ENCODE peak calls at places on chromosomes 11 and 22, in six cellular contexts. Z, E, P, N, D and F are unnamed samples.

GRCh38 chr22:32024791-32025190 is 18.3 kb upstream of the SLC5A1 start:
- DNase-seq in Z (no peak), E (no peak), P (no peak), N (no peak), D (no peak), F (no peak)

GRCh38 chr11:7098235-7098832 is 9.5 kb downstream of the RBMXL2 start:
- DNase-seq in Z (no peak), E (peak; percentile 71), P (no peak), N (peak; percentile 90), D (no peak), F (no peak)

GRCh38 chr11:8092587-8093424 is 11.8 kb downstream of the TUB start:
- DNase-seq in Z (peak; percentile 61), E (peak; percentile 68), P (peak; percentile 43), N (peak; percentile 87), D (peak; percentile 50), F (peak; percentile 48)

GRCh38 chr22:39405346-39406085 is 5.9 kb downstream of the TAB1 start:
- DNase-seq in Z (peak; percentile 37), E (no peak), P (no peak), N (no peak), D (no peak), F (no peak)

GRCh38 chr11:127098684-127099083 is 98.1 kb upstream of the KIRREL3 start:
- DNase-seq in Z (no peak), E (no peak), P (no peak), N (no peak), D (no peak), F (no peak)

GRCh38 chr22:19820880-19821522 is 33.7 kb downstream of the GNB1L start:
- DNase-seq in Z (no peak), E (no peak), P (no peak), N (no peak), D (no peak), F (no peak)

GRCh38 chr22:33785283-33785991 is 134.8 kb downstream of the LARGE1 start:
- DNase-seq in Z (no peak), E (peak; percentile 35), P (no peak), N (no peak), D (no peak), F (no peak)

GRCh38 chr11:8532475-8532874 is 61.6 kb downstream of the STK33 start:
- DNase-seq in Z (no peak), E (no peak), P (no peak), N (no peak), D (no peak), F (no peak)

GRCh38 chr11:86292912-86293606 is 9.0 kb upstream of the HIKESHI start:
- DNase-seq in Z (no peak), E (no peak), P (no peak), N (no peak), D (no peak), F (no peak)

GRCh38 chr11:119525855-119526196 is 102.9 kb upstream of the THY1 start:
- DNase-seq in Z (no peak), E (no peak), P (no peak), N (no peak), D (no peak), F (no peak)

GRCh38 chr22:19866665-19867009 is 12.0 kb upstream of the GNB1L start:
- DNase-seq in Z (no peak), E (no peak), P (no peak), N (no peak), D (no peak), F (no peak)

GRCh38 chr11:43735931-43736330 is 55.4 kb downstream of the HSD17B12 start:
- DNase-seq in Z (no peak), E (no peak), P (no peak), N (peak; percentile 60), D (no peak), F (no peak)

GRCh38 chr11:26950260-26950719 is 43.6 kb upstream of the FIBIN start:
- DNase-seq in Z (no peak), E (no peak), P (no peak), N (no peak), D (no peak), F (no peak)

GRCh38 chr11:59173964-59174663 is 2.2 kb downstream of the DTX4 start:
- DNase-seq in Z (peak; percentile 28), E (no peak), P (peak; percentile 72), N (no peak), D (no peak), F (no peak)

GRCh38 chr11:9821008-9821752 is 157.3 kb downstream of the SWAP70 start:
- DNase-seq in Z (no peak), E (no peak), P (no peak), N (no peak), D (no peak), F (no peak)

GRCh38 chr11:3747704-3748103 is 49.6 kb downstream of the NUP98 start:
- DNase-seq in Z (no peak), E (no peak), P (no peak), N (no peak), D (no peak), F (no peak)

DNA sequence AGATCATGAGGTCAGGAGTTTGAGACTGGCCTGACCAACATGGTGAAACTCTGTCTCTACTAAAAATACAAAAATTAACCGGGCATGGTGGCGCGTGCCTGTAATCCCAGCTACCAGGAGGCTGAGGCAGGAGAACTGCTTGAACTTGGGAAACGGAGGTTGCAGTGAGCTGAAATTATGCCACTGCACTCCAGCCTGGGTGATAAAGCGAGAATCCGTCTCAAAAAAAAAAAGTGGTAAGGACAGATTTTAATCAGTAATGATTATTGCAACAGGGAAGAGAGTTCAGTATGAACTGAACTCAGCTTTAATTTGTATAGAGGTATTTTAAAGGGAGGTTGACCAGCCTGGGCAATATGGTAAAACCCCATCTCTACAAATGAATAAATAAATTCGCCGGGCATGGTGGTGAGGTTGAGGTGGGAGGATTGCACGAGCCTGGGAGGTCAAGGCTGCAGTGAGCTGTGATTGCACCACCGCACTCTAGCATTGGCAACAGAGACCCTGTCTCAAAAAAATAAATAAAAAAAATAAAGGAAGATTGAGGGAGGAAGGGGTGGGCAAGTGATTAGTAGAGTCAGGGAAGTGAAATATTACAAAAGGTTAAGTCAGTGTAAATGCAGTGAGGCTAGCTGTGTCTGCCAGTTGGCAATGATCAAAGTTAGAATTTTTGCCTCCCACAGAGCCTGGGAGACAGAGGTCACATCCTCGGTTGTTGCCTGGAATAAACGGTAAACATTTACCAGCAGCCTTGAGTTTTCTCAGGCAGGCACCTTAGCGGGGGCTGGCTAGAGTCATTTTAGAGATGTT is 2.6 kb upstream of the MCM5 start:
- DNase-seq in Z (no peak), E (no peak), P (no peak), N (no peak), D (no peak), F (no peak)
- H3K27ac ChIP-seq in Z (peak overlapping the region; percentile 68), E (no peak overlapping the region), P (no peak overlapping the region), N (no peak overlapping the region), D (peak overlapping the region; percentile 79), F (peak overlapping the region; percentile 30)

GRCh38 chr11:12218909-12219308 is 108.5 kb downstream of the MICAL2 start:
- DNase-seq in Z (no peak), E (no peak), P (no peak), N (no peak), D (no peak), F (no peak)

GRCh38 chr11:12216100-12216499 is 105.7 kb downstream of the MICAL2 start:
- DNase-seq in Z (no peak), E (no peak), P (peak; percentile 68), N (no peak), D (no peak), F (no peak)

GRCh38 chr11:12219732-12220131 is 109.3 kb downstream of the MICAL2 start:
- DNase-seq in Z (no peak), E (no peak), P (no peak), N (no peak), D (no peak), F (no peak)

GRCh38 chr11:12216542-12217422 is 106.4 kb downstream of the MICAL2 start:
- DNase-seq in Z (no peak), E (no peak), P (peak; percentile 33), N (no peak), D (no peak), F (peak; percentile 35)

DNA sequence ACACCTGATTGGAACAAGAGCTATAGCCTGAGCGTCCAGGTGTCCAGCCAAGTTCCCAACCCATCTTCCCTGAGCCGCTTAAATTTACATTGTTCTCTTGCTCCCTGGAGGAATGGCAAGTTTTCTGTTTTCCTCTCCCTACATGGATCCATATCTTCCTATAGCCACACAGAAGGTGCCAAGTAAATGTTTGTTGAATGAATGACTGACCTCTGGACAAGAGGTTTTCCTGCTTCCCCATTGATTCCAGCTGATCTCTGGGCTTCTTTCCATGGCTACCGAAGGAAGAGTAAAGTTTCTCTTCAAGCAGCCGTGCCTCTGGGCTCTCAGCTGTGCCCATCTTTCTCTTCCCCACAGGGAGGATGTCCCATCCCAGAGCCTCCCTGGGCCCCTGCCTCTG is 107.5 kb downstream of the MICAL2 start:
- DNase-seq in Z (no peak), E (no peak), P (no peak), N (no peak), D (no peak), F (no peak)
- H3K4me1 ChIP-seq in Z (peaks cover 3% of the 10 kb centered on the region), E (no peaks in the 10 kb centered on the region), P (peaks cover 24% of the 10 kb centered on the region), N (peaks cover 9% of the 10 kb centered on the region), D (peaks cover 70% of the 10 kb centered on the region), F (peaks cover 66% of the 10 kb centered on the region)

GRCh38 chr11:14891143-14892035 is 642 bp downstream of the CYP2R1 start:
- DNase-seq in Z (peak; percentile 86), E (peak; percentile 93), P (peak; percentile 86), N (peak; percentile 94), D (peak; percentile 92), F (peak; percentile 87)

GRCh38 chr11:14898286-14899086 is 6.5 kb upstream of the CYP2R1 start:
- DNase-seq in Z (no peak), E (no peak), P (no peak), N (no peak), D (no peak), F (no peak)

GRCh38 chr11:14892577-14892976 is 546 bp upstream of the CYP2R1 start:
- DNase-seq in Z (no peak), E (no peak), P (no peak), N (no peak), D (no peak), F (no peak)

GRCh38 chr11:14892036-14892556 is at the start of gene CYP2R1:
- DNase-seq in Z (peak; percentile 93), E (peak; percentile 99), P (peak; percentile 97), N (peak; percentile 97), D (peak; percentile 95), F (peak; percentile 96)

DNA sequence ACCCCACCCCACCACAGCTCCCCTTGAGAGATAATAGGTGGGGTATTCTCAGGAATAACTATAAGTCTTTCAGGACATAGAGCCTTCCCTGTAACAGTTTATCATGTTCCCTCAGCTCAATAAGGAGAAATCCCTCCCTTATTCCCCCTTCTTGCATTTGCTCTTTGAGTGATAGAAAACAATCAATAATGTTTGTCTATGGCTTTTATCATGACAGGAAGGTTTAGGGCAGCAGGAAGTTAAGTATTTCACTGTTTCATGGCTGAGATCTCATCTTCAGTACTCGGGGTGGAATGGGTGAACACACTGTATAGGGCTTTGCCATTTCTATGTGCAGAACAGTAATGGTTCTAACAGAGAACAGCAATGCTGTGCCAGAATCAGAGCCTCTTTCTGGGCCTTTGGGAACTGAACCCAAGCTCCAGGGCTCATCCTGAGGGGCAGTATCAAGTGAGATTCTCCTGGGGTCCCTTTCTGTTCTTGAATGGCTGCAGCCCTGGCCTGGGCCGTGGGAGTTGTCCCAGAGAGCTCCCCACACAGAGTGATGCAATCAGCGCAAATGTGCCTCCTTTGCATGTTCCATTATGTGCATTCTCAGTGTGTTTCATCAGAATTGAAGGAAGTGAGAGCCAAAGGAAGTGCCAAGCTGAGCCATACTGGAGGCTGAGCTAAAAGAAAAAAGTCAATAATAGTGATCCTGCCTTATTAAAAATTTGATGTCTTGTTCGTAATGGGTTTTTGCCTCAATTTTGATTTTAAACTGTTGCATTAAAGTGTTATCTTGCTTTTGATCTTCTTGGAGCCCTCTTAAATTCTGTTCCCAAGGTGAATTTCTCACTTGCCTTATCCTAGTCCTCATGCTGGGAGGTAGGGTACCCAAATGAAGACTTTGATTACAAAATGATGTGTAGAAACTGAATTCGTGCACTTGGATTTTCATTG is 2.9 kb upstream of the CYP2R1 start:
- DNase-seq in Z (no peak), E (no peak), P (no peak), N (peak; percentile 72), D (peak; percentile 37), F (peak; percentile 30)
- H3K36me3 ChIP-seq in Z (no peaks in the 10 kb centered on the region), E (no peaks in the 10 kb centered on the region), P (no peaks in the 10 kb centered on the region), N (no peaks in the 10 kb centered on the region), D (no peaks in the 10 kb centered on the region), F (no peaks in the 10 kb centered on the region)

GRCh38 chr11:76276773-76277155 is 70.5 kb upstream of the WNT11 start:
- DNase-seq in Z (no peak), E (no peak), P (no peak), N (no peak), D (no peak), F (no peak)
- H3K27ac ChIP-seq in Z (no peak overlapping the region), E (no peak overlapping the region), P (no peak overlapping the region), N (no peak overlapping the region), D (no peak overlapping the region), F (no peak overlapping the region)